ENCODE peak calls at places on chromosomes 1 and 21, in five cellular contexts. N is endothelial cell; L is activated T-helper 1 cell treated with anti-CD3 and anti-CD28 coated beads, Interleukin-12 subunit alpha, Interleukin-12 subunit beta, Interleukin-2, Interleukin-4 antibody, amounts not matched to agents 30 ng/mL and 10 ng/mL and 1 ng/mL, durations not matched to agents 14 hours and 24 hours and 36 hours; V is Right ventricle myocardium superior; Q is cardiac fibroblast. W is an unnamed sample.

GRCh38 chr1:240107058-240107684 is 15.5 kb downstream of the FMN2 start:
- DNase-seq in N (no peak), L (no peak), V (no peak), Q (no peak), W (no peak)

GRCh38 chr21:37463083-37463780 is 96.7 kb downstream of the DYRK1A start:
- DNase-seq in N (no peak), L (peak), V (no peak), Q (peak), W (peak)

GRCh38 chr21:38815060-38815405 is 9.3 kb downstream of the ETS2 start:
- DNase-seq in N (no peak), L (no peak), V (no peak), Q (no peak), W (no peak)

GRCh38 chr1:206672011-206672688 is 12.6 kb upstream of the MAPKAPK2 start:
- DNase-seq in N (no peak), L (no peak), V (no peak), Q (no peak), W (no peak)

GRCh38 chr1:82287556-82287955 is 486.8 kb downstream of the ADGRL2 start:
- DNase-seq in N (no peak), L (no peak), V (no peak), Q (no peak), W (no peak)

GRCh38 chr1:156856282-156856785 is 2.6 kb downstream of the INSRR start:
- DNase-seq in N (no peak), L (no peak), V (no peak), Q (no peak), W (no peak)

GRCh38 chr1:112762541-112763141 is 47.5 kb upstream of the PPM1J start:
- DNase-seq in N (no peak), L (no peak), V (no peak), Q (peak), W (no peak)

GRCh38 chr1:56520202-56520601 is 59.2 kb downstream of the PLPP3 start:
- DNase-seq in N (no peak), L (no peak), V (no peak), Q (no peak), W (no peak)

GRCh38 chr21:32463367-32463766 is 50.9 kb downstream of the EVA1C start:
- DNase-seq in N (no peak), L (no peak), V (no peak), Q (peak), W (no peak)

GRCh38 chr1:48938975-48939374 is 162.3 kb upstream of the BEND5 start:
- DNase-seq in N (no peak), L (no peak), V (no peak), Q (no peak), W (no peak)

GRCh38 chr21:41593051-41593783 is 85.3 kb upstream of the TMPRSS2 start:
- DNase-seq in N (no peak), L (no peak), V (no peak), Q (no peak), W (no peak)

GRCh38 chr1:186811892-186812291 is 16.9 kb upstream of the PLA2G4A start:
- DNase-seq in N (no peak), L (no peak), V (no peak), Q (no peak), W (no peak)

GRCh38 chr1:186374313-186375151 is 521 bp downstream of the TPR start:
- DNase-seq in N (peak), L (peak), V (no peak), Q (peak), W (peak)

GRCh38 chr1:21344750-21345443 is 54.6 kb upstream of the ECE1 start:
- DNase-seq in N (no peak), L (no peak), V (peak), Q (no peak), W (no peak)

GRCh38 chr1:232176222-232176621 is 453.7 kb downstream of the SIPA1L2 start:
- DNase-seq in N (no peak), L (no peak), V (no peak), Q (no peak), W (no peak)

GRCh38 chr1:50425376-50426107 is 2.3 kb upstream of the DMRTA2 start:
- DNase-seq in N (peak), L (no peak), V (no peak), Q (no peak), W (no peak)

GRCh38 chr21:36419996-36420395 is 34.8 kb downstream of the CHAF1B start:
- DNase-seq in N (peak), L (peak), V (peak), Q (peak), W (no peak)

GRCh38 chr1:235511470-235512240 is 7.4 kb upstream of the B3GALNT2 start:
- DNase-seq in N (no peak), L (no peak), V (no peak), Q (peak), W (no peak)

GRCh38 chr21:32336711-32337110 is 38.1 kb downstream of the MRAP start:
- DNase-seq in N (no peak), L (no peak), V (no peak), Q (peak), W (no peak)

GRCh38 chr1:17984510-17985085 is 123.0 kb upstream of the IGSF21 start:
- DNase-seq in N (peak), L (no peak), V (no peak), Q (no peak), W (no peak)

GRCh38 chr1:51715369-51715768 is 98.5 kb downstream of the OSBPL9 start:
- DNase-seq in N (no peak), L (no peak), V (no peak), Q (no peak), W (no peak)

GRCh38 chr1:20442920-20443625 is 42.9 kb downstream of the CAMK2N1 start:
- DNase-seq in N (no peak), L (no peak), V (no peak), Q (no peak), W (no peak)

GRCh38 chr1:202063093-202063492 is 52.7 kb downstream of the ELF3 start:
- DNase-seq in N (no peak), L (no peak), V (no peak), Q (no peak), W (no peak)

GRCh38 chr1:155309423-155310021 is 856 bp downstream of the FDPS start:
- DNase-seq in N (peak), L (no peak), V (peak), Q (peak), W (no peak)

GRCh38 chr1:163321311-163322305 is at the start of gene NUF2:
- DNase-seq in N (peak), L (peak), V (peak), Q (peak), W (peak)

GRCh38 chr21:38948377-38948776 is 142.6 kb downstream of the ETS2 start:
- DNase-seq in N (no peak), L (no peak), V (no peak), Q (no peak), W (no peak)